ENCODE peak calls at places on chromosomes 16 and 17, in nine cellular contexts. M is upper lobe of right lung, J is astrocyte of the cerebellum, Z is NB4, K is A549, I is HFF-Myc, F is colonic mucosa, Q is kidney, S is OCI-LY7. B is an unnamed sample.

GRCh38 chr16:22813223-22813945 is 578 bp upstream of the HS3ST2 start:
- DNase-seq in F (peak; percentile 39), K (no peak), J (no peak), M (peak; percentile 67), S (no peak), Q (peak; percentile 80), I (no peak), Z (peak; percentile 11), B (peak; percentile 35)

GRCh38 chr16:81755915-81756644 is 23.0 kb upstream of the PLCG2 start:
- DNase-seq in S (no peak), Q (no peak), M (no peak), K (no peak), I (no peak), Z (peak; percentile 79), F (no peak), J (no peak), B (peak; percentile 27)

GRCh38 chr17:51191895-51192294 is 25.7 kb downstream of the NME2 start:
- DNase-seq in Q (no peak), Z (no peak), M (no peak), K (no peak), J (no peak), F (no peak), S (no peak), I (no peak), B (no peak)

GRCh38 chr16:80144191-80144590 is 396.6 kb upstream of the DYNLRB2 start:
- DNase-seq in M (no peak), J (no peak), Q (no peak), K (no peak), F (no peak), I (no peak), Z (no peak), S (no peak), B (peak; percentile 18)

GRCh38 chr17:49111934-49112333 is 20.6 kb upstream of the B4GALNT2 start:
- DNase-seq in Q (no peak), Z (no peak), K (no peak), J (no peak), F (no peak), M (no peak), S (no peak), I (no peak), B (no peak)

GRCh38 chr17:80737106-80738019 is 192.7 kb downstream of the RPTOR start:
- DNase-seq in S (peak; percentile 98), F (no peak), M (no peak), Z (peak; percentile 85), K (no peak), J (no peak), Q (no peak), I (no peak), B (no peak)

GRCh38 chr17:77736207-77736600 is 222.3 kb upstream of the TNRC6C start:
- DNase-seq in Z (no peak), M (no peak), F (peak; percentile 21), S (no peak), Q (peak; percentile 56), K (no peak), I (no peak), J (no peak), B (no peak)

GRCh38 chr16:1707193-1707790 is 1.3 kb downstream of the MAPK8IP3 start:
- DNase-seq in J (no peak), F (no peak), I (no peak), Z (no peak), M (no peak), S (peak; percentile 44), K (no peak), Q (no peak), B (peak; percentile 53)

GRCh38 chr17:59498421-59499307 is 66.7 kb upstream of the DHX40 start:
- DNase-seq in I (no peak), F (no peak), Q (no peak), Z (no peak), S (no peak), K (no peak), M (no peak), J (peak; percentile 84), B (no peak)

GRCh38 chr17:8016632-8017424 is 14.4 kb downstream of the GUCY2D start:
- DNase-seq in K (peak; percentile 66), I (no peak), F (peak; percentile 76), J (no peak), M (peak; percentile 86), Q (peak; percentile 55), Z (peak; percentile 76), S (peak; percentile 50), B (peak; percentile 63)

GRCh38 chr16:86491643-86492030 is 18.7 kb upstream of the FOXF1 start:
- DNase-seq in I (no peak), Z (no peak), S (no peak), M (no peak), Q (no peak), J (no peak), K (no peak), F (no peak), B (no peak)

GRCh38 chr17:61463068-61463980 is 11.1 kb downstream of the TBX4 start:
- DNase-seq in J (no peak), Q (no peak), K (no peak), M (peak; percentile 65), F (no peak), Z (no peak), S (no peak), I (no peak), B (no peak)

GRCh38 chr16:53131363-53132071 is 76.7 kb downstream of the CHD9 start:
- DNase-seq in Z (peak; percentile 63), I (no peak), F (peak; percentile 66), M (peak; percentile 88), J (no peak), K (peak; percentile 48), Q (peak; percentile 92), S (peak; percentile 52), B (peak; percentile 58)

GRCh38 chr16:3182608-3183444 is 5.2 kb upstream of the OR1F1 start:
- DNase-seq in S (no peak), J (no peak), I (no peak), M (no peak), Q (no peak), Z (peak; percentile 52), F (peak; percentile 59), K (peak; percentile 88), B (peak; percentile 47)

GRCh38 chr16:508884-509736 is 18.4 kb upstream of the CAPN15 start:
- DNase-seq in I (no peak), M (no peak), Q (no peak), K (no peak), S (no peak), Z (no peak), F (peak; percentile 36), J (no peak), B (peak; percentile 21)

GRCh38 chr16:68332411-68333121 is 21.7 kb downstream of the PRMT7 start:
- DNase-seq in K (no peak), M (no peak), Z (peak; percentile 77), I (no peak), S (peak; percentile 49), Q (peak; percentile 34), J (peak; percentile 33), F (no peak), B (peak; percentile 24)

GRCh38 chr17:82710499-82711232 is 5.8 kb upstream of the FN3KRP start:
- DNase-seq in Z (no peak), F (no peak), K (no peak), J (no peak), M (no peak), Q (peak; percentile 61), S (peak; percentile 38), I (no peak), B (no peak)

GRCh38 chr17:77808663-77809425 is 149.7 kb upstream of the TNRC6C start:
- DNase-seq in I (no peak), M (no peak), S (no peak), K (no peak), Q (no peak), J (no peak), F (no peak), Z (no peak), B (no peak)

GRCh38 chr17:80104321-80104955 is 3.1 kb downstream of the GAA start:
- DNase-seq in K (no peak), M (no peak), F (no peak), S (no peak), Q (peak; percentile 79), Z (no peak), J (no peak), I (no peak), B (peak; percentile 26)

DNA sequence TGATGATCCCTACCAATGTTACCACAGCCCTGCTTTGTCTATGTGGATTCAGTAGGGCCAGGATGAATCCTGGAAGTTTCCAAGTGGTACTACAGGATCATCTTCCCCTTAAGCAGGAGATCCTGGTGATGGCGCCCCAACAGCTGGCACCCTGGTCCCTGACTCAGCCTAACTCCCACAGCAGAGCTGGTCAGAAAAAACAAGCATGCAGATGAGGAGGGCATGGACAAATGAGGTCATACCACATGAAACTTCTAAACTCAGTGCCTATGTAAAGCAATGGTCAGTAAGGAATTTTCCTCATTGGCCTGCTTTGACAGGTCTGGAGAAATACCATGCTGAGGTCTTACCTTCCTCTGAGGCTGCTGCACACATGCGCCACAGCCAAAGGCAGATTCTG is 525.4 kb upstream of the PSMD7 start:
- DNase-seq in I (no peak), S (no peak), Z (no peak), J (no peak), F (no peak), K (no peak), Q (no peak), M (no peak), B (no peak)
- H3K4me3 ChIP-seq in I (no peak overlapping the region), S (no peak overlapping the region), Z (no peak overlapping the region), J (no peak overlapping the region), F (no peak overlapping the region), K (no peak overlapping the region), Q (no peak overlapping the region), M (no peak overlapping the region), B (no peak overlapping the region)

GRCh38 chr17:58329035-58329807 is 626 bp upstream of the TSPOAP1 start:
- DNase-seq in Q (peak; percentile 81), I (no peak), M (peak; percentile 73), K (no peak), J (no peak), S (peak; percentile 92), Z (peak; percentile 98), F (no peak), B (no peak)
- TF ChIP-seq CTCF in Q (no peak), I (peak; percentile 31), M (peak; percentile 40), K (peak; percentile 36), J (peak; percentile 39), S (peak; percentile 78), Z (peak; percentile 49), F (no peak), B (peak; percentile 2)

DNA sequence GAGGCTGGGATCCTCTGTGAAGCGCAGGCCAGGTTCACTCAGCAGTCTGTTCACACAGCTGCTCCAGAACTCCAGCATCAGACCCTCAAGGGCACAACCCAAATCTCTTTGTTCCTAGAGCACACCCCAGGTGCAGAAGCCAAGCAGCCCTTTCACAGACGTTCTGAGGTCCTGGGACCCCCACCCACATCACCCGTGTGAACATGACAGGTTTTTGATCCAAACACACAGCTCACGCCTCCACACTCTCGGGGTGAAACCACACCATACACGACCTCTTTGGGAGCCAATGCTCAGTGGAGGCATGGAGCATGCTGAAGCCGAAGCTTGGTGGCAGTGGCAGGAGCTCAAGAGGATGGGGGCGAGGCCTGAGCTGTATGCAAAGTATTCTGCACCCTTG is 97.4 kb downstream of the ZNF778 start:
- DNase-seq in S (no peak), Q (no peak), I (no peak), J (no peak), M (no peak), K (no peak), Z (no peak), F (no peak), B (no peak)
- H3K4me3 ChIP-seq in S (no peak overlapping the region), Q (no peak overlapping the region), I (no peak overlapping the region), J (no peak overlapping the region), M (no peak overlapping the region), K (no peak overlapping the region), Z (no peak overlapping the region), F (no peak overlapping the region), B (no peak overlapping the region)

GRCh38 chr16:62224810-62225209 is 188.6 kb upstream of the CDH8 start:
- DNase-seq in M (no peak), S (no peak), F (no peak), K (no peak), J (no peak), Z (no peak), Q (no peak), I (no peak), B (no peak)

GRCh38 chr16:62225675-62226074 is 189.4 kb upstream of the CDH8 start:
- DNase-seq in J (peak; percentile 15), M (peak; percentile 85), I (peak; percentile 0), Z (peak; percentile 90), S (peak; percentile 13), F (peak; percentile 66), Q (peak; percentile 67), K (peak; percentile 89), B (peak; percentile 42)
- TF ChIP-seq CTCF in J (peak; percentile 35), M (peak; percentile 38), I (peak; percentile 26), Z (peak; percentile 74), S (peak; percentile 75), F (no peak), Q (peak; percentile 26), K (peak; percentile 45), B (peak; percentile 16)